ENCODE peak calls at places on chromosomes 1 and 21, in six cellular contexts. O is GM12891, U is H1, W is HepG2, K is K562, M is GM12878. E is an unnamed sample.

GRCh38 chr1:151993084-151993733 is 450 bp downstream of the S100A10 start:
- DNase-seq in K (no peak), M (no peak), W (no peak), U (peak), O (peak), E (peak)

GRCh38 chr21:35254006-35254751 is 205.1 kb upstream of the RUNX1 start:
- DNase-seq in W (no peak), U (no peak), M (no peak), K (no peak), O (no peak), E (no peak)

GRCh38 chr1:40383488-40384412 is 10.2 kb downstream of the SMAP2 start:
- DNase-seq in M (no peak), W (peak), K (peak), O (no peak), U (no peak), E (no peak)

GRCh38 chr21:46253610-46254124 is 25.1 kb upstream of the LSS start:
- DNase-seq in O (no peak), U (no peak), M (peak), K (peak), W (no peak), E (no peak)

GRCh38 chr1:7684132-7684531 is 87.0 kb upstream of the VAMP3 start:
- DNase-seq in W (no peak), U (no peak), O (no peak), K (no peak), M (no peak), E (no peak)

GRCh38 chr1:178560871-178561376 is 48.0 kb downstream of the TEX35 start:
- DNase-seq in K (no peak), O (no peak), U (no peak), M (no peak), W (no peak), E (no peak)

GRCh38 chr1:234755449-234755863 is 145.5 kb upstream of the IRF2BP2 start:
- DNase-seq in U (no peak), K (no peak), O (no peak), W (no peak), M (no peak), E (no peak)

GRCh38 chr1:36595921-36596320 is 113.2 kb upstream of the CSF3R start:
- DNase-seq in W (no peak), U (no peak), M (no peak), K (no peak), O (no peak), E (no peak)

GRCh38 chr1:66678151-66678550 is 74.1 kb upstream of the DYNLT5 start:
- DNase-seq in K (no peak), M (no peak), U (no peak), O (no peak), W (no peak), E (no peak)

GRCh38 chr1:214617246-214617645 is 14.3 kb downstream of the CENPF start:
- DNase-seq in O (no peak), M (no peak), W (no peak), K (no peak), U (no peak), E (no peak)

GRCh38 chr1:222933273-222933672 is 118.4 kb downstream of the DISP1 start:
- DNase-seq in O (no peak), M (no peak), U (no peak), K (no peak), W (no peak), E (no peak)

GRCh38 chr1:26203642-26204318 is 13.4 kb downstream of the CATSPER4 start:
- DNase-seq in M (no peak), O (no peak), K (no peak), W (no peak), U (no peak), E (no peak)

GRCh38 chr1:67586596-67586995 is 98.4 kb upstream of the GADD45A start:
- DNase-seq in K (no peak), M (no peak), W (no peak), U (no peak), O (no peak), E (no peak)

GRCh38 chr1:18105196-18105595 is 2.4 kb upstream of the IGSF21 start:
- DNase-seq in M (no peak), K (no peak), W (no peak), U (no peak), O (no peak), E (no peak)

GRCh38 chr1:161198877-161199431 is at the start of gene ADAMTS4:
- DNase-seq in W (no peak), M (no peak), O (no peak), U (peak), K (no peak), E (no peak)

GRCh38 chr1:53115403-53116306 is 26.8 kb downstream of the SLC1A7 start:
- DNase-seq in U (no peak), M (no peak), K (peak), O (no peak), W (peak), E (no peak)

GRCh38 chr1:181804989-181805388 is 256.5 kb downstream of the ZNF648 start:
- DNase-seq in O (no peak), M (no peak), W (no peak), U (no peak), K (no peak), E (no peak)

GRCh38 chr21:35818597-35818996 is 241.7 kb downstream of the SETD4 start:
- DNase-seq in O (no peak), W (no peak), K (no peak), M (no peak), U (no peak), E (no peak)

GRCh38 chr1:109529895-109530456 is 9.7 kb upstream of the GPR61 start:
- DNase-seq in K (no peak), M (no peak), U (no peak), O (no peak), W (no peak), E (no peak)

GRCh38 chr1:6599141-6599975 is 3.3 kb downstream of the KLHL21 start:
- DNase-seq in K (no peak), O (no peak), M (no peak), U (no peak), W (no peak), E (no peak)

GRCh38 chr1:205915354-205915990 is 27.8 kb downstream of the SLC26A9 start:
- DNase-seq in K (no peak), W (no peak), O (no peak), U (peak), M (no peak), E (no peak)

GRCh38 chr21:16117851-16118592 is 388.2 kb downstream of the USP25 start:
- DNase-seq in U (no peak), W (no peak), K (no peak), M (no peak), O (no peak), E (no peak)

GRCh38 chr1:178942285-178943218 is 71.7 kb upstream of the ANGPTL1 start:
- DNase-seq in O (no peak), K (no peak), U (peak), W (no peak), M (no peak), E (no peak)

GRCh38 chr1:167795810-167796740 is 74.3 kb downstream of the MPZL1 start:
- DNase-seq in K (no peak), M (no peak), W (no peak), O (no peak), U (no peak), E (no peak)

GRCh38 chr1:17545354-17545753 is 5.9 kb downstream of the ARHGEF10L start:
- DNase-seq in K (no peak), M (no peak), U (no peak), O (no peak), W (no peak), E (no peak)

GRCh38 chr1:27342391-27342777 is 562 bp downstream of the SYTL1 start:
- DNase-seq in U (no peak), O (no peak), K (no peak), M (no peak), W (no peak), E (no peak)

GRCh38 chr21:46135782-46136181 is 19.6 kb downstream of the FTCD start:
- DNase-seq in M (no peak), O (no peak), U (no peak), W (no peak), K (no peak), E (no peak)

GRCh38 chr1:228271701-228272251 is 63.9 kb downstream of the OBSCN start:
- DNase-seq in W (no peak), M (no peak), U (no peak), O (no peak), K (no peak), E (no peak)

GRCh38 chr1:231410041-231410591 is 12.0 kb downstream of the EGLN1 start:
- DNase-seq in U (no peak), O (no peak), W (no peak), M (no peak), K (no peak), E (no peak)

GRCh38 chr1:97919568-97920261 is 1.1 kb downstream of the DPYD start:
- DNase-seq in M (no peak), U (no peak), W (no peak), K (no peak), O (no peak), E (no peak)

GRCh38 chr1:226479432-226479831 is 69.1 kb upstream of the STUM start:
- DNase-seq in M (no peak), W (peak), K (no peak), U (no peak), O (no peak), E (no peak)

GRCh38 chr1:77889240-77889637 is 815 bp downstream of the NEXN start:
- DNase-seq in O (peak), K (peak), U (no peak), W (peak), M (no peak), E (no peak)

GRCh38 chr1:159162511-159163265 is 8.7 kb upstream of the CADM3 start:
- DNase-seq in K (no peak), U (no peak), M (no peak), W (no peak), O (no peak), E (no peak)

GRCh38 chr1:25711555-25712298 is 88.3 kb upstream of the SELENON start:
- DNase-seq in M (no peak), W (no peak), K (no peak), U (no peak), O (no peak), E (no peak)

GRCh38 chr1:1630191-1630964 is 1.6 kb upstream of the MMP23B start:
- DNase-seq in U (peak), K (no peak), M (peak), O (peak), W (no peak), E (peak)

GRCh38 chr1:204348722-204349121 is 11.0 kb downstream of the PLEKHA6 start:
- DNase-seq in U (no peak), O (no peak), M (no peak), K (peak), W (peak), E (no peak)

GRCh38 chr1:76949503-76949902 is 82.2 kb downstream of the ST6GALNAC5 start:
- DNase-seq in O (no peak), U (no peak), K (no peak), M (no peak), W (no peak), E (no peak)

GRCh38 chr1:58816072-58816746 is 32.4 kb upstream of the JUN start:
- DNase-seq in K (peak), M (peak), O (peak), U (peak), W (peak), E (peak)
- TF ChIP-seq POLR2AphosphoS5 in K (peak), M (peak), O (no peak), U (no peak), W (peak), E (peak)

DNA sequence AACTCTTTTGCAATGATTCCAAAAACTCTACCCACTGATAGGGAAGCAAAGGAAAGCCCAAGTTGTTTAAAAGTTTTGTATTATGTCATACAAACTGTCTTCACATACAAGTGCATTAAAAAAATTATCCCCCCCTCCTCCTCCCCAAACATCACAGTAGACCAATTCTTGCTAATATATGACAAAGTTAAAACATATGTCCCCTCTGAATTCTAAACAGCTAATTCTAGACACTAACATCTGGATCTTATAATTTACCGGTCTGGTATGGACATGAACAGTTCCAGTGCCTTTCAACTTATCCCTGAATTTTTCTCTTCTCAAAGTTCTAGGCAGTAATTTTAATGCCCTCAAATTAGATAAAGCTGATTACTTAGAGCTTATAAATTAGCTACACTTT is 13.4 kb downstream of the RIT1 start:
- DNase-seq in O (no peak), M (no peak), K (no peak), W (no peak), U (no peak), E (no peak)
- TF ChIP-seq TAF1 in O (no peak), M (no peak), K (no peak), W (no peak), U (no peak), E (no peak)

GRCh38 chr1:239633432-239633831 is 247.1 kb downstream of the CHRM3 start:
- DNase-seq in K (no peak), O (no peak), M (no peak), W (no peak), U (no peak), E (no peak)

GRCh38 chr1:239630767-239631166 is 244.4 kb downstream of the CHRM3 start:
- DNase-seq in U (no peak), M (no peak), O (no peak), W (no peak), K (no peak), E (no peak)

GRCh38 chr1:239635276-239635675 is 248.9 kb downstream of the CHRM3 start:
- DNase-seq in W (no peak), O (no peak), U (no peak), K (no peak), M (no peak), E (no peak)

GRCh38 chr1:239636321-239636720 is 250.0 kb downstream of the CHRM3 start:
- DNase-seq in K (no peak), M (no peak), O (no peak), U (no peak), W (no peak), E (no peak)
- TF ChIP-seq POLR2AphosphoS5 in K (no peak), M (no peak), O (no peak), U (no peak), W (no peak), E (no peak)

GRCh38 chr1:15171271-15171908 is 17.8 kb downstream of the TMEM51 start:
- DNase-seq in O (no peak), M (no peak), W (no peak), U (no peak), K (peak), E (no peak)

GRCh38 chr1:15170071-15170470 is 16.5 kb downstream of the TMEM51 start:
- DNase-seq in M (no peak), W (no peak), K (no peak), O (no peak), U (no peak), E (no peak)

GRCh38 chr1:15174615-15174983 is 21.1 kb downstream of the TMEM51 start:
- DNase-seq in M (no peak), W (no peak), K (no peak), U (no peak), O (no peak), E (no peak)

GRCh38 chr1:15173863-15174614 is 20.5 kb downstream of the TMEM51 start:
- DNase-seq in M (no peak), K (no peak), O (no peak), W (peak), U (no peak), E (no peak)

GRCh38 chr1:15172405-15173259 is 19.1 kb downstream of the TMEM51 start:
- DNase-seq in W (peak), K (no peak), O (no peak), M (no peak), U (no peak), E (no peak)
- TF ChIP-seq TAF1 in W (no peak), K (no peak), O (no peak), M (no peak), U (no peak), E (no peak)

DNA sequence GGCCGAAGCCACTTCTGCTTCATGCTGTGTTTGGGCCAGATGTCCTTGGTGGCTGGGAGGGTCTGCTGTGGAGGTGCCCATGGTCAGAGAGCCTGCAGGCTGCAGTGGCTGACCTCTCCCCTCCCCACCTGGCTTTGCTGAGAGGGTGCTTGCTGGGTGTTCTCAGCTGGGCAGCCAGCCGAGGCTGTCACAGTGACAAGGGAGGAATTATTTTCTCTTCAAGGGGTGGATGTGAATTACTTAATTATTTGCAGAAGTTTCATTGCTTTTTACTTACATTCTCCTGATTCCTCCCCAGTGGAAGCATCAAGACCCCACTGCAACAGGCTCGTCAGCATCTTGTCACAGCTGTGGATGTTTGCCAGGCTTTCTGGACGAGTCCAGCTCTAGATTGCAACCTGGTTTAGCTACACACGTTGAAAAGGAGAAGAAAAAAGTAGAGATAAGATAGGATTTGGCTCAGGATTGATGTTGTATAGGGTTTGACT is 70.3 kb downstream of the GALNT2 start:
- DNase-seq in U (no peak), W (no peak), O (no peak), M (no peak), K (no peak), E (no peak)
- TF ChIP-seq POLR2AphosphoS5 in U (no peak), W (no peak), O (no peak), M (no peak), K (no peak), E (no peak)